ENCODE peak calls at places on chromosomes 13 and 19, in four cellular contexts. Y, D, I and N are unnamed samples. For H3K4me1, the result is how much of the 10 kb centered on the place peaks cover.

GRCh38 chr19:33269016-33269415 is 33.3 kb downstream of the CEBPA start:
- DNase-seq in Y (no peak), D (no peak), I (no peak), N (no peak)

GRCh38 chr19:39736088-39736487 is 1.7 kb downstream of the CLC start:
- DNase-seq in Y (no peak), D (no peak), I (no peak), N (no peak)

GRCh38 chr13:42970824-42971669 is 21.0 kb downstream of the EPSTI1 start:
- DNase-seq in Y (no peak), D (no peak), I (peak), N (peak)

GRCh38 chr13:51612867-51613266 is 28.6 kb downstream of the WDFY2 start:
- DNase-seq in Y (no peak), D (no peak), I (no peak), N (no peak)

GRCh38 chr19:47765522-47766358 is 12.8 kb upstream of the SELENOW start:
- DNase-seq in Y (peak), D (peak), I (no peak), N (peak)

GRCh38 chr13:39509616-39510015 is 93.4 kb downstream of the LHFPL6 start:
- DNase-seq in Y (no peak), D (no peak), I (no peak), N (no peak)

GRCh38 chr13:31035162-31035951 is 102.9 kb downstream of the TEX26 start:
- DNase-seq in Y (no peak), D (no peak), I (no peak), N (no peak)

GRCh38 chr19:12567951-12568350 is 16.7 kb upstream of the ZNF564 start:
- DNase-seq in Y (no peak), D (no peak), I (no peak), N (no peak)

GRCh38 chr13:60759499-60759898 is 362.5 kb downstream of the TDRD3 start:
- DNase-seq in Y (no peak), D (no peak), I (no peak), N (no peak)
- H3K4me3 ChIP-seq in Y (peak), D (no peak), I (no peak), N (no peak)

GRCh38 chr19:44738161-44738535 is 10.4 kb upstream of the BCL3 start:
- DNase-seq in Y (no peak), D (no peak), I (no peak), N (no peak)

GRCh38 chr19:44741841-44742352 is 6.6 kb upstream of the BCL3 start:
- DNase-seq in Y (peak), D (peak), I (no peak), N (no peak)

GRCh38 chr19:44738603-44739585 is 9.6 kb upstream of the BCL3 start:
- DNase-seq in Y (no peak), D (peak), I (no peak), N (no peak)

GRCh38 chr19:44741258-44741731 is 7.2 kb upstream of the BCL3 start:
- DNase-seq in Y (no peak), D (peak), I (no peak), N (peak)

DNA sequence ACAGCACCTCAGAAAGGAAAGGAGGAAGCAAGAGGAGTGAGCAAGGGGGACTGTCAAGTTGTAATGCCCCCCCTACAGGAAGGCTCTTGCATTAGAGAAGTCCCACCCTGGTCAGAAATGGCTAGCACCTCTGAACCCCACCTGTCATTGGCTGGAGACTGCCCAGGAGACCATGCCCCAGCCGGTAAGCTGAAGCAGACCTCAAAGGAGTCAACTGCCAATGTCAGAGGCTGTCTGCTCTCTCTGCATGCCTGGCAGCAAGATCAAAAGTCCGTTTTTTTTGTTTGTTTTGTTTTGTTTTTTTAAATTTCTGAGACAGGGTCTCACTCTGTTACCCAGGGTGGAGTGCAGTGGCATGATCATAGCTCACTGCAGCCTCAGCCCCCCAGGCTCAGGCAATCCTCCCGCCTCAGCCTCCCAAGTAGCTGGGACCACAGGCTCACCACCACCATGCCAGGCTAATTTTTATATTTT is 8.1 kb upstream of the BCL3 start:
- DNase-seq in Y (no peak), D (no peak), I (no peak), N (no peak)
- H3K4me1 ChIP-seq in Y (half or more), D (half or more), I (under half), N (under half)

GRCh38 chr19:57192993-57193392 is 1.7 kb downstream of the ZNF264 start:
- DNase-seq in Y (no peak), D (no peak), I (no peak), N (no peak)
- H3K4me3 ChIP-seq in Y (peak), D (no peak), I (peak), N (peak)

GRCh38 chr13:79585033-79585432 is 104.1 kb downstream of the NDFIP2 start:
- DNase-seq in Y (no peak), D (no peak), I (no peak), N (no peak)
- H3K4me1 ChIP-seq in Y (under half), D (under half), I (under half), N (under half)

DNA sequence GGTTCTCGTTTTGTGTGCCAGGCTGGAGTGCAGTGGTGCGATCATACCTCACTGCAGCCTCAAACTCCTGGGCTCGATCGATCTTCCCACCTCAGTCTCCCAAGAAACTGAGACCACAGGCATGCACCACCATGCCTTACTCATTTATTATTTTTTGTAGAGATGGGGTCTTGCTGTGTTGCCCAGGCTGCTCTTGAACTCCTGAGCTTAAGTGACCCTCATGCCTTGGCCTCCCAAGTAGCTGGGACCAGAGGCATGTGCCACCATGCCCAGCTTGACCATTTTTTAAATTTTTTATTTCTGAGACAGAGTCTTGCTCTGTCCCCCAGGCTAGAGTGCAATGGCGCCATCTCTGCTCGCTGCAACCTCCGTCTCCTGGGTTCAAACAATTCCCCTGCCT is 10.2 kb upstream of the GNA11 start:
- DNase-seq in Y (no peak), D (no peak), I (no peak), N (no peak)
- H3K4me3 ChIP-seq in Y (no peak), D (no peak), I (no peak), N (no peak)

DNA sequence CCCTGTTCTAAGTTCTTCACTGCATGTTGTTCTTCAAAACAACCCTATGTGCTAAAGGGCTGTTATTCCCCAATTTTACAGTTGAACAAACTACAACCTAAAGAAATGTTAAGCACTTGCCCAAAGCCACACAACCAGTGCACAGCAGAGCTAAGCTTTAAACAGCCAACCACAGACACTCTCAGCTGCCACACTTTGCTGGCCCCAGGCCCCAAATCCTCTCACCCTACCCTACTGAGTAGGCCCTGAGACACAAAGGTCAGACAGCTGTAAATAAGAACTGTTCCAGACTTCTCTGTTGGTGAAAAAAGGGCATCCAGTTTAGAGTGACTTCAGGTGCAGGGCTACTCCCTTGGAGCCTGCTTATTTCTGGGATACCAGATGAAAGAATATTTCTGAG is 30.0 kb downstream of the GRIK5 start:
- DNase-seq in Y (no peak), D (no peak), I (no peak), N (no peak)
- H3K4me1 ChIP-seq in Y (under half), D (under half), I (under half), N (under half)

GRCh38 chr13:114035186-114035582 is 61.3 kb upstream of the C13orf46 start:
- DNase-seq in Y (no peak), D (no peak), I (no peak), N (no peak)

GRCh38 chr13:114033541-114034315 is 59.9 kb upstream of the C13orf46 start:
- DNase-seq in Y (no peak), D (no peak), I (no peak), N (no peak)

GRCh38 chr13:114037674-114038073 is 63.8 kb upstream of the C13orf46 start:
- DNase-seq in Y (no peak), D (no peak), I (no peak), N (no peak)

GRCh38 chr13:114034481-114034891 is 60.6 kb upstream of the C13orf46 start:
- DNase-seq in Y (no peak), D (no peak), I (no peak), N (no peak)

GRCh38 chr13:114035583-114036501 is 62.0 kb upstream of the C13orf46 start:
- DNase-seq in Y (peak), D (no peak), I (no peak), N (no peak)
- H3K4me3 ChIP-seq in Y (peak), D (no peak), I (no peak), N (no peak)

DNA sequence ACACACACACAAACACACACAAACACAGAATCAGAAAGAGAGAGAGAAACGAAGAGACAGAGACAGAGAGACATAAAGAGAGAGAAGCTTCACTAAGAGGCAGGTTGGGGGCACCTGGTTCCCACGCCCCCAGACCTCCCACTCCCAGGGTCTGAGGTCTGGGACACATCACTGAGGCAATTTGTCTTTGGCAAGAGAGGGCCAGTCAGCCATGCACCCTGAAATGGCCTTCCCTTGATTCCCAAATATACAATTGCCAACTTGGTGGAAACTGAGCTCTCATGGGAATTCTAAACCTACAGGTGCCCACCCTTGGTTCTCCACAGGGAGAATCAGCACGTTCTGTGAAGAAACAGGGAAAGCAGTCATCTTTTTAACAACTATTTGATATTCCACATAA is 79.5 kb downstream of the COL4A1 start:
- DNase-seq in Y (no peak), D (no peak), I (no peak), N (no peak)
- H3K4me1 ChIP-seq in Y (half or more), D (under half), I (under half), N (under half)

DNA sequence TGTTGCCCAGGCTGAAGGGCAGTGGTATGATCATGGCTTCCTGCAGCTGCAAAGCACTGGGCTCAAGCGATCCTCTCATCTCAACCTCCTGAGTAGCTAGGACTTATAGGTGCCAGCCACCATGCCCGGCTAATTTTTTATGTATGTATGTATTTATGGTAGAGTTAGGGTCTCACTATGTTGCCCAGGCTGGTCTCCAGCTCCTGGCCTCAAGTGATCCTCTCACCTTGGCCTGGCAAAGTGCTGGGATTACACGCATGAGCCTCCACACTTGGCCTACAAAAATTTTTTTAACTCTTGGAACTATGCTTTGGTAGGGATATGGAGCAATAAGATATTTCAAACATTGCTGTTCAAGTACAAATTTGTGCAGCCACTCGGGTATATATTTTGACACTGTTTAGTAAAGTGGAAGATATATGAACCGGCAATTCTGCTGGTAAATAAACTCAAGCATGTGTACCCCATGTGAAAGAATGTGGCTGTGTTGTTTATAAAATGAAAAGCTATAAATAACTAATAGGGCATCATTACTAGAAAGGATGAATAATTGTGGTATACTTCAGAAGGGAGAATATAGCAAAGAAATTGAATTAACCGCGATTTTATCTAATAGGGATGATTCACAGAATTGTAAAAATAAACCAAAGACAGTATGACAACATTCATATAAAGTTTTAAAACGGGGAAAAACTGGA is 1.1 kb downstream of the ZNF566 start:
- DNase-seq in Y (no peak), D (no peak), I (no peak), N (peak)
- H3K4me3 ChIP-seq in Y (peak), D (no peak), I (peak), N (peak)

GRCh38 chr19:19159534-19159933 is 10.5 kb downstream of the MEF2B start:
- DNase-seq in Y (no peak), D (no peak), I (no peak), N (no peak)
- H3K4me1 ChIP-seq in Y (under half), D (under half), I (under half), N (under half)